ENCODE peak calls at places on chromosome 22, in six cellular contexts. X is stimulated activated CD8-positive, alpha-beta memory T cell treated with anti-CD3 and anti-CD28 coated beads, Interleukin-4, amount 100 ng/mL, for 1 hour; H is mucosa of descending colon; R is Calu3; S is GM23338; B is T-cell. O is an unnamed sample.

GRCh38 chr22:40679964-40680818 is 907 bp downstream of the MCHR1 start:
- DNase-seq in R (no peak), S (peak), H (no peak), X (no peak), B (no peak), O (no peak)

GRCh38 chr22:31036671-31037550 is 44.2 kb upstream of the SMTN start:
- DNase-seq in R (peak), X (no peak), S (no peak), H (peak), B (no peak), O (no peak)

GRCh38 chr22:46260038-46260437 is 3.1 kb downstream of the PKDREJ start:
- DNase-seq in S (no peak), X (no peak), H (no peak), R (no peak), B (no peak), O (no peak)

GRCh38 chr22:50676661-50677492 is 4.3 kb downstream of the SHANK3 start:
- DNase-seq in X (no peak), H (no peak), B (no peak), S (no peak), R (no peak), O (no peak)

GRCh38 chr22:22201185-22201924 is 43.2 kb upstream of the VPREB1 start:
- DNase-seq in B (no peak), H (peak), R (peak), X (no peak), S (peak), O (peak)

GRCh38 chr22:17832665-17833064 is 58.4 kb upstream of the BID start:
- DNase-seq in B (no peak), S (no peak), H (peak), X (no peak), R (no peak), O (no peak)

GRCh38 chr22:31276426-31277167 is 15.7 kb downstream of the PIK3IP1 start:
- DNase-seq in S (no peak), R (no peak), X (no peak), H (no peak), B (no peak), O (no peak)

GRCh38 chr22:36351921-36352774 is 35.6 kb downstream of the MYH9 start:
- DNase-seq in S (no peak), X (no peak), B (no peak), R (no peak), H (no peak), O (no peak)

GRCh38 chr22:30582788-30583575 is 8.5 kb upstream of the GAL3ST1 start:
- DNase-seq in H (no peak), X (no peak), R (no peak), S (no peak), B (no peak), O (no peak)